ENCODE peak calls at places on chromosomes 4 and X, in four cellular contexts. V, E, Y and N are unnamed samples. For H3K4me1, the result is how much of the 10 kb centered on the place peaks cover.

GRCh38 chr4:114479595-114479994 is 119.0 kb upstream of the UGT8 start:
- DNase-seq in E (no peak), Y (no peak), V (no peak), N (no peak)

GRCh38 chr4:87901426-87901825 is 68.7 kb downstream of the MEPE start:
- DNase-seq in V (no peak), E (no peak), Y (no peak), N (no peak)

GRCh38 chrX:84258708-84259107 is 70.7 kb upstream of the RPS6KA6 start:
- DNase-seq in E (no peak), Y (no peak), V (no peak), N (no peak)

GRCh38 chr4:186298034-186298647 is 32.2 kb downstream of the F11 start:
- DNase-seq in Y (peak), V (no peak), E (no peak), N (no peak)

GRCh38 chrX:39063037-39063436 is 261.8 kb downstream of the MID1IP1 start:
- DNase-seq in V (no peak), Y (no peak), E (no peak), N (no peak)

GRCh38 chr4:87014284-87014782 is 79.5 kb downstream of the AFF1 start:
- DNase-seq in V (no peak), E (no peak), Y (no peak), N (no peak)

GRCh38 chrX:9569875-9570274 is 105.0 kb downstream of the TBL1X start:
- DNase-seq in Y (no peak), V (no peak), E (no peak), N (no peak)

GRCh38 chr4:144259285-144259684 is 118.8 kb upstream of the GYPA start:
- DNase-seq in E (no peak), V (no peak), Y (no peak), N (no peak)

GRCh38 chr4:127623755-127624087 is 9.0 kb upstream of the INTU start:
- DNase-seq in E (no peak), Y (no peak), V (no peak), N (no peak)

GRCh38 chrX:9471571-9471985 is 6.7 kb downstream of the TBL1X start:
- DNase-seq in E (peak), Y (no peak), V (no peak), N (no peak)

GRCh38 chr4:187128226-187128625 is 404.6 kb upstream of the FAT1 start:
- DNase-seq in Y (no peak), E (no peak), V (no peak), N (no peak)

GRCh38 chr4:16758206-16758605 is 140.2 kb downstream of the LDB2 start:
- DNase-seq in Y (no peak), E (no peak), V (no peak), N (no peak)

GRCh38 chr4:302381-302780 is 2.9 kb downstream of the ZNF732 start:
- DNase-seq in E (no peak), Y (no peak), V (no peak), N (no peak)

GRCh38 chr4:4843651-4844291 is 15.7 kb upstream of the MSX1 start:
- DNase-seq in V (no peak), Y (no peak), E (no peak), N (no peak)

GRCh38 chr4:125741825-125742452 is 427.2 kb downstream of the FAT4 start:
- DNase-seq in V (no peak), E (peak), Y (no peak), N (no peak)

GRCh38 chrX:155148724-155149537 is 67.3 kb upstream of the VBP1 start:
- DNase-seq in Y (peak), V (no peak), E (peak), N (peak)

GRCh38 chr4:86872135-86872534 is 20.1 kb downstream of the C4orf36 start:
- DNase-seq in V (no peak), Y (no peak), E (no peak), N (no peak)

GRCh38 chr4:90181644-90182043 is 54.5 kb downstream of the CCSER1 start:
- DNase-seq in E (no peak), Y (no peak), V (no peak), N (no peak)

GRCh38 chr4:71430609-71431008 is 91.8 kb downstream of the SLC4A4 start:
- DNase-seq in Y (no peak), V (no peak), E (no peak), N (no peak)

DNA sequence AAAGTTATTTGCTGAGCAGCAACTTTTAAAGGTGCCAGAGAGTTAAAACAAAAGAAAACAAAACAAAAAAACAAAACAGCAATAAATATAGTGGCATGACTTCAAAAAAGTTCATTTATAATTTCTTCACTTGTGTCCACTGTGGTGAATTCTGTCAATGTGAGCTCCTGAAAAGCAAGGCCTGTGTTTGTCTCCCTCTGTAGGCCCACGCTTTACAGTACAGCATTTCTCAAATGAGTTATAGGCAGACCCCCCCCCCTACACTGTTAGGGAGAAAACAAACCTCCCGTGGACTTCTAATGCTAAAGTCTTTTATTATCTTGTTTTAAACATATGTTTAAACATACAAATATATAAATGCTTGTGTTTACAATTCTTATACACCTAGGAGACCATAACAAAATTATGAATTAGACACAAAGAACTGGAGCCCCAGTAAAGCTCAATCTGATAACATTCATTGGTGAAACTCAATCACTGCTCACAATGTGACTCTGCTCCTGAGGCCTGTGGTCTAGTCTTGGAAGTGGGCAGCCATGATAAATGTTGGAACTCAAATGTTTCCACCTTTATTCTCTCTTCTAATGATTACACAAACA is 47.0 kb upstream of the SCOC start:
- DNase-seq in Y (no peak), V (no peak), E (peak), N (no peak)
- TF ChIP-seq SUZ12 in Y (no peak), V (no peak), E (no peak), N (no peak)

GRCh38 chr4:154609532-154609931 is 2.9 kb downstream of the FGG start:
- DNase-seq in Y (no peak), V (no peak), E (no peak), N (no peak)
- H3K4me1 ChIP-seq in Y (under half), V (under half), E (half or more), N (under half)

GRCh38 chr4:123106741-123107140 is 184.3 kb upstream of the NUDT6 start:
- DNase-seq in Y (no peak), V (no peak), E (no peak), N (no peak)

GRCh38 chr4:123104275-123104674 is 181.9 kb upstream of the NUDT6 start:
- DNase-seq in Y (no peak), E (no peak), V (no peak), N (no peak)

GRCh38 chr4:123107444-123108252 is 185.3 kb upstream of the NUDT6 start:
- DNase-seq in Y (no peak), V (no peak), E (no peak), N (no peak)

DNA sequence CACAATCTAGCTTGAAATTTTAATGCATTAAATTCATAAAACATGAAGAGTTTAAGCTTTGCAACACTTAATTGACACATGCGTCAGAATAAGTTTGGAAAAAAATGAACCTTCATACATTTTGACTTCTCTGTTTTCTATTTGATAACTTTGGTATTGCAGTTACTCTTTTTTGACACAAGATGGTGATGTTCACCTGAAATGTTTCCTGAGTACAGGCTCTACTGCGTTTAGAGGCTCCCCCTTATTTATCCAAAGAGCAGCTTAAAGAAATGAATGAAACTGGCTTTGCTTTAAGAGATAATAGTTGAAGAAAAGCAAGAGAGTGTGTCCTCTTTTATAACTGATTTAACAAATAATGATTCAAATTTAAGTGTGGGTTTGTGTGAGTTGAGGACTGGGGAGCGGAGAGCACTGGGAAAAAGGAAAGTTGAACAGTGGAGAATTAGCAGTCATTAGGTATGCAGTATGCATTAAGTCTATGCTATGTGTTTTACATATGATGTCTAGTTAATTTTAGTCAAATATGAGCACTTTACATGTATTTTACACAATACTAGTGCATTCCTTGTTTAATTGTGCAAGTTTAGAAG is 180.6 kb upstream of the NUDT6 start:
- DNase-seq in V (no peak), Y (no peak), E (peak), N (no peak)
- TF ChIP-seq SUZ12 in V (no peak), Y (no peak), E (no peak), N (no peak)

GRCh38 chr4:122259849-122260248 is 107.7 kb downstream of the BLTP1 start:
- DNase-seq in V (no peak), E (no peak), Y (no peak), N (no peak)
- H3K4me1 ChIP-seq in V (under half), E (under half), Y (under half), N (under half)

GRCh38 chr4:61200195-61200990 is at the start of gene ADGRL3:
- DNase-seq in V (no peak), E (no peak), Y (peak), N (peak)
- TF ChIP-seq SUZ12 in V (peak), E (no peak), Y (no peak), N (no peak)

GRCh38 chr4:156953951-156954350 is 17.6 kb downstream of the PDGFC start:
- DNase-seq in E (no peak), Y (no peak), V (no peak), N (no peak)
- H3K4me1 ChIP-seq in E (under half), Y (under half), V (under half), N (under half)

GRCh38 chrX:73932522-73932921 is 369.5 kb downstream of the CHIC1 start:
- DNase-seq in V (no peak), Y (no peak), E (no peak), N (no peak)

GRCh38 chrX:73930300-73930699 is 367.3 kb downstream of the CHIC1 start:
- DNase-seq in E (no peak), Y (no peak), V (no peak), N (no peak)
- TF ChIP-seq SUZ12 in E (no peak), Y (no peak), V (no peak), N (no peak)

GRCh38 chr4:76548704-76549103 is 113.7 kb downstream of the SHROOM3 start:
- DNase-seq in E (no peak), V (no peak), Y (no peak), N (no peak)

GRCh38 chr4:76545161-76545884 is 110.3 kb downstream of the SHROOM3 start:
- DNase-seq in Y (no peak), E (no peak), V (no peak), N (no peak)

GRCh38 chr4:76547167-76547760 is 112.2 kb downstream of the SHROOM3 start:
- DNase-seq in E (no peak), V (no peak), Y (no peak), N (no peak)

GRCh38 chr4:76543378-76543777 is 108.3 kb downstream of the SHROOM3 start:
- DNase-seq in V (no peak), Y (no peak), E (no peak), N (no peak)

DNA sequence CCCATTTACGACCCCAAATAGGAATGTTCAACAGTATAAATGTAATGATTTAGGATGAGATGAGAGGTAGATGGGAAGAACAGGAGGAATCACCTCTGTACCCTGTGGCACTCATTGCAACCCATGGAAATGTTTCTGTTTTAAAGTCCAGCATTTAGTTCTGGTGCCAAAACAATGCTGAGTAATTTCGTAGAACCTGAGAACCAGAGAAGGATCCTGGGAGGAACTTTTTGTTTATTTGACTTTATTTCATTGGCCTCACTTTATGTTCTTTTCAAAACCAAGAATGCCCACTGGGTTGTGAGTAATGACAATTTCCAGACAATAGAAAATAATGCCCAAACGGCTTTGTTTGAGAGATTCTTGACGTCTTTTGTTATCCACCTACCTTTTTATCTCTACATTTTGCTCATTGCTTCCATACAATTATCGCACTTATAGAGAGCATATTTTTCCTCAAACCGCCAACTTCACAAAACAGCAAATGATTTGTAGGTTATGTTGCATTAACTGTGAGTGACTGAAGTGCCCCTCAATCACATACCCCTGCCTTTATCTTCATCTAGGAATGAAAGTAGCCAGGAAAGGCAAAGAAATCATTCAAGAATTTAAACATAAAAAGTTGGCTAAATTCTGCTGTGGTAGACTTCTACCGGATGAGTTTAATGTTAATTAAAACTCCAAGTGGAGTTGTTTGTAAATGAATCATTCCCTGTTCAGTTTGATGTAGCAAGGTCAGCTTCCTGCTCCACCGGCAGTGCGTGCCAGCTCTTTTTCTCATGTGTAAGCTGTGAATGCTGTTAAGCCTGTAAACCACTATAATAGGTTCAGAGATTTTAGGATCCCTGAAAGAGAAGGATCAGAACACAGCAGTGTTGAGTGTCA is 111.5 kb downstream of the SHROOM3 start:
- DNase-seq in E (no peak), V (no peak), Y (no peak), N (peak)
- H3K4me1 ChIP-seq in E (under half), V (under half), Y (under half), N (under half)

GRCh38 chr4:7773401-7774187 is 166.1 kb downstream of the AFAP1 start:
- DNase-seq in Y (no peak), V (no peak), E (no peak), N (no peak)
- TF ChIP-seq SUZ12 in Y (no peak), V (no peak), E (no peak), N (no peak)

GRCh38 chr4:155673453-155673979 is 6.9 kb downstream of the GUCY1A1 start:
- DNase-seq in V (no peak), Y (no peak), E (no peak), N (no peak)

GRCh38 chr4:155674669-155675071 is 8.0 kb downstream of the GUCY1A1 start:
- DNase-seq in V (no peak), Y (no peak), E (no peak), N (no peak)

GRCh38 chr4:155676430-155676825 is 9.8 kb downstream of the GUCY1A1 start:
- DNase-seq in E (no peak), Y (no peak), V (no peak), N (no peak)

GRCh38 chr4:155678011-155678410 is 11.4 kb downstream of the GUCY1A1 start:
- DNase-seq in Y (no peak), E (no peak), V (no peak), N (no peak)

DNA sequence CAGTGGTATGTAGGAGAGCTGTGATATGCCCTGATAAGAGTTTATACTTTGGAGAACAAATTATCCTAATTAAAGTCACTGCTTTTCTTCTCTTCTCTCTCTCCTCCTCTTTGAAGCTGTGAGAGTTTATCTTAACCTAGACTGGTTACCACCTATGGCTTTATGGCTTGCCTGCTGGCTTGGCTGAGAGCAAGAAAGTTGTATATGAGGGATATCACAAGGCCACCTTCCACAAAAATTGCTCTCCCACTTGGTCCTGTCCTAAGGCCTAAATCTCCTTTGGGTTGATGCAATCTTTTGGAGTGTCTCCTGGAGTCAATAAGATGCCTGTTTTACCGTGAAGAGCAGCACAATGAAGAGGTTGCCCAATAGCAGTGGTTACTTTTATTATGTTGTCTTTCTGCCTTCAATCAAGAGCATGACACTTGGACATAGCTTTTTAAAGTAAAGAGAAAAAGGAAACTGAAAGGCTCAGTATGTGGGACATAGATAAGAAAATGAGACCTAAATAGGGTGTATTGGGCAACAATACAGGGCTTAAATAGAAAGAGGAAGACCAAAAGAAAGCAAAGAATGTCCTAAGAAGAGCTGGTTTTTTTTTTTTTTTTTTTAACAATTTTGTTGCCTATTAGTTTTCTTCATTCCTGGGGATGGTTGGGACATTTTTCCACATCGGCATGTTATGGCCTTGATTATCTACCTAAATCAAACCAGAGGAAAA is 9.2 kb downstream of the GUCY1A1 start:
- DNase-seq in E (no peak), V (no peak), Y (no peak), N (no peak)
- H3K4me1 ChIP-seq in E (under half), V (under half), Y (under half), N (under half)